ENCODE peak calls at places on chromosomes 11 and 22, in nine cellular contexts. One of them, this sample, is unnamed.

GRCh38 chr22:17777005-17777716 is 2.9 kb upstream of the BID start:
- DNase-seq in GM23338: no peak
- DNase-seq in fibroblast of lung: no peak
- DNase-seq in GM23248: no peak
- DNase-seq in PC-9: no peak
- DNase-seq in neural progenitor cell: no peak
- DNase-seq in endothelial cell of umbilical vein: peak
- DNase-seq in K562: peak
- DNase-seq in astrocyte: no peak
- DNase-seq in this sample: peak

GRCh38 chr11:68036141-68036716 is 2.6 kb upstream of the TCIRG1 start:
- DNase-seq in GM23338: no peak
- DNase-seq in fibroblast of lung: no peak
- DNase-seq in GM23248: no peak
- DNase-seq in PC-9: no peak
- DNase-seq in neural progenitor cell: no peak
- DNase-seq in endothelial cell of umbilical vein: no peak
- DNase-seq in K562: no peak
- DNase-seq in astrocyte: no peak
- DNase-seq in this sample: no peak

GRCh38 chr22:18044548-18045271 is 20.3 kb upstream of the MICAL3 start:
- DNase-seq in GM23338: no peak
- DNase-seq in fibroblast of lung: peak
- DNase-seq in GM23248: no peak
- DNase-seq in PC-9: no peak
- DNase-seq in neural progenitor cell: no peak
- DNase-seq in endothelial cell of umbilical vein: no peak
- DNase-seq in K562: no peak
- DNase-seq in astrocyte: peak
- DNase-seq in this sample: no peak

GRCh38 chr11:97772696-97773095 is 1248.1 kb upstream of the CNTN5 start:
- DNase-seq in GM23338: no peak
- DNase-seq in fibroblast of lung: no peak
- DNase-seq in GM23248: no peak
- DNase-seq in PC-9: no peak
- DNase-seq in neural progenitor cell: no peak
- DNase-seq in endothelial cell of umbilical vein: no peak
- DNase-seq in K562: no peak
- DNase-seq in astrocyte: no peak
- DNase-seq in this sample: no peak

GRCh38 chr11:113632981-113633380 is 73.1 kb downstream of the TMPRSS5 start:
- DNase-seq in GM23338: no peak
- DNase-seq in fibroblast of lung: no peak
- DNase-seq in GM23248: peak
- DNase-seq in PC-9: no peak
- DNase-seq in neural progenitor cell: no peak
- DNase-seq in endothelial cell of umbilical vein: no peak
- DNase-seq in K562: no peak
- DNase-seq in astrocyte: peak
- DNase-seq in this sample: no peak

GRCh38 chr22:34946339-34946985 is 119.5 kb upstream of the ISX start:
- DNase-seq in GM23338: no peak
- DNase-seq in fibroblast of lung: no peak
- DNase-seq in GM23248: no peak
- DNase-seq in PC-9: no peak
- DNase-seq in neural progenitor cell: no peak
- DNase-seq in endothelial cell of umbilical vein: no peak
- DNase-seq in K562: no peak
- DNase-seq in astrocyte: peak
- DNase-seq in this sample: no peak

GRCh38 chr22:40764743-40765441 is 54.3 kb downstream of the SLC25A17 start:
- DNase-seq in GM23338: no peak
- DNase-seq in fibroblast of lung: no peak
- DNase-seq in GM23248: peak
- DNase-seq in PC-9: no peak
- DNase-seq in neural progenitor cell: no peak
- DNase-seq in endothelial cell of umbilical vein: no peak
- DNase-seq in K562: no peak
- DNase-seq in astrocyte: no peak
- DNase-seq in this sample: no peak

GRCh38 chr22:22357024-22357868 is 112.7 kb downstream of the VPREB1 start:
- DNase-seq in GM23338: peak
- DNase-seq in fibroblast of lung: peak
- DNase-seq in GM23248: peak
- DNase-seq in PC-9: peak
- DNase-seq in neural progenitor cell: peak
- DNase-seq in endothelial cell of umbilical vein: peak
- DNase-seq in K562: peak
- DNase-seq in astrocyte: no peak
- DNase-seq in this sample: peak

GRCh38 chr22:30210235-30210831 is 36.2 kb downstream of the LIF start:
- DNase-seq in GM23338: no peak
- DNase-seq in fibroblast of lung: peak
- DNase-seq in GM23248: no peak
- DNase-seq in PC-9: peak
- DNase-seq in neural progenitor cell: peak
- DNase-seq in endothelial cell of umbilical vein: no peak
- DNase-seq in K562: no peak
- DNase-seq in astrocyte: peak
- DNase-seq in this sample: no peak

GRCh38 chr11:37946155-37946766 is 1348.2 kb upstream of the RAG2 start:
- DNase-seq in GM23338: peak
- DNase-seq in fibroblast of lung: peak
- DNase-seq in GM23248: peak
- DNase-seq in PC-9: no peak
- DNase-seq in neural progenitor cell: peak
- DNase-seq in endothelial cell of umbilical vein: peak
- DNase-seq in K562: no peak
- DNase-seq in astrocyte: peak
- DNase-seq in this sample: peak

GRCh38 chr11:20208622-20209090 is 48.4 kb upstream of the DBX1 start:
- DNase-seq in GM23338: peak
- DNase-seq in fibroblast of lung: no peak
- DNase-seq in GM23248: no peak
- DNase-seq in PC-9: no peak
- DNase-seq in neural progenitor cell: peak
- DNase-seq in endothelial cell of umbilical vein: no peak
- DNase-seq in K562: no peak
- DNase-seq in astrocyte: no peak
- DNase-seq in this sample: no peak
- TF ChIP-seq EZH2 in GM23338: peak
- TF ChIP-seq EZH2 in fibroblast of lung: no peak
- TF ChIP-seq EZH2 in GM23248: no peak
- TF ChIP-seq EZH2 in PC-9: no peak
- TF ChIP-seq EZH2 in neural progenitor cell: no peak
- TF ChIP-seq EZH2 in endothelial cell of umbilical vein: peak
- TF ChIP-seq EZH2 in K562: no peak
- TF ChIP-seq EZH2 in astrocyte: no peak
- TF ChIP-seq EZH2 in this sample: no peak

GRCh38 chr22:20437253-20438065 is at the start of gene SCARF2:
- DNase-seq in GM23338: peak
- DNase-seq in fibroblast of lung: peak
- DNase-seq in GM23248: peak
- DNase-seq in PC-9: no peak
- DNase-seq in neural progenitor cell: peak
- DNase-seq in endothelial cell of umbilical vein: peak
- DNase-seq in K562: no peak
- DNase-seq in astrocyte: peak
- DNase-seq in this sample: no peak
- TF ChIP-seq EZH2 in GM23338: peak
- TF ChIP-seq EZH2 in fibroblast of lung: no peak
- TF ChIP-seq EZH2 in GM23248: no peak
- TF ChIP-seq EZH2 in PC-9: no peak
- TF ChIP-seq EZH2 in neural progenitor cell: peak
- TF ChIP-seq EZH2 in endothelial cell of umbilical vein: no peak
- TF ChIP-seq EZH2 in K562: no peak
- TF ChIP-seq EZH2 in astrocyte: no peak
- TF ChIP-seq EZH2 in this sample: no peak

GRCh38 chr11:36591433-36591832 is 2.9 kb upstream of the IFTAP start:
- DNase-seq in GM23338: no peak
- DNase-seq in fibroblast of lung: no peak
- DNase-seq in GM23248: no peak
- DNase-seq in PC-9: no peak
- DNase-seq in neural progenitor cell: no peak
- DNase-seq in endothelial cell of umbilical vein: no peak
- DNase-seq in K562: no peak
- DNase-seq in astrocyte: no peak
- DNase-seq in this sample: no peak
- TF ChIP-seq EZH2 in GM23338: no peak
- TF ChIP-seq EZH2 in fibroblast of lung: no peak
- TF ChIP-seq EZH2 in GM23248: no peak
- TF ChIP-seq EZH2 in PC-9: no peak
- TF ChIP-seq EZH2 in neural progenitor cell: no peak
- TF ChIP-seq EZH2 in endothelial cell of umbilical vein: no peak
- TF ChIP-seq EZH2 in K562: no peak
- TF ChIP-seq EZH2 in astrocyte: no peak
- TF ChIP-seq EZH2 in this sample: no peak

GRCh38 chr11:121422675-121423074 is 29.4 kb upstream of the SORL1 start:
- DNase-seq in GM23338: no peak
- DNase-seq in fibroblast of lung: no peak
- DNase-seq in GM23248: no peak
- DNase-seq in PC-9: no peak
- DNase-seq in neural progenitor cell: no peak
- DNase-seq in endothelial cell of umbilical vein: no peak
- DNase-seq in K562: no peak
- DNase-seq in astrocyte: no peak
- DNase-seq in this sample: no peak

GRCh38 chr11:121429556-121429955 is 22.6 kb upstream of the SORL1 start:
- DNase-seq in GM23338: no peak
- DNase-seq in fibroblast of lung: no peak
- DNase-seq in GM23248: no peak
- DNase-seq in PC-9: no peak
- DNase-seq in neural progenitor cell: no peak
- DNase-seq in endothelial cell of umbilical vein: no peak
- DNase-seq in K562: no peak
- DNase-seq in astrocyte: no peak
- DNase-seq in this sample: no peak

GRCh38 chr11:121431820-121432526 is 20.1 kb upstream of the SORL1 start:
- DNase-seq in GM23338: no peak
- DNase-seq in fibroblast of lung: no peak
- DNase-seq in GM23248: no peak
- DNase-seq in PC-9: no peak
- DNase-seq in neural progenitor cell: no peak
- DNase-seq in endothelial cell of umbilical vein: no peak
- DNase-seq in K562: no peak
- DNase-seq in astrocyte: no peak
- DNase-seq in this sample: no peak

GRCh38 chr11:121425818-121426217 is 26.3 kb upstream of the SORL1 start:
- DNase-seq in GM23338: no peak
- DNase-seq in fibroblast of lung: no peak
- DNase-seq in GM23248: no peak
- DNase-seq in PC-9: no peak
- DNase-seq in neural progenitor cell: no peak
- DNase-seq in endothelial cell of umbilical vein: no peak
- DNase-seq in K562: no peak
- DNase-seq in astrocyte: no peak
- DNase-seq in this sample: no peak

GRCh38 chr11:121426476-121427454 is 25.3 kb upstream of the SORL1 start:
- DNase-seq in GM23338: peak
- DNase-seq in fibroblast of lung: no peak
- DNase-seq in GM23248: peak
- DNase-seq in PC-9: no peak
- DNase-seq in neural progenitor cell: peak
- DNase-seq in endothelial cell of umbilical vein: no peak
- DNase-seq in K562: peak
- DNase-seq in astrocyte: no peak
- DNase-seq in this sample: no peak
- TF ChIP-seq EZH2 in GM23338: no peak
- TF ChIP-seq EZH2 in fibroblast of lung: peak
- TF ChIP-seq EZH2 in GM23248: no peak
- TF ChIP-seq EZH2 in PC-9: no peak
- TF ChIP-seq EZH2 in neural progenitor cell: no peak
- TF ChIP-seq EZH2 in endothelial cell of umbilical vein: peak
- TF ChIP-seq EZH2 in K562: no peak
- TF ChIP-seq EZH2 in astrocyte: peak
- TF ChIP-seq EZH2 in this sample: no peak

GRCh38 chr11:124839972-124840621 is 25.1 kb upstream of the ROBO3 start:
- DNase-seq in GM23338: no peak
- DNase-seq in fibroblast of lung: no peak
- DNase-seq in GM23248: no peak
- DNase-seq in PC-9: no peak
- DNase-seq in neural progenitor cell: no peak
- DNase-seq in endothelial cell of umbilical vein: no peak
- DNase-seq in K562: no peak
- DNase-seq in astrocyte: no peak
- DNase-seq in this sample: no peak
- TF ChIP-seq EZH2 in GM23338: peak
- TF ChIP-seq EZH2 in fibroblast of lung: peak
- TF ChIP-seq EZH2 in GM23248: peak
- TF ChIP-seq EZH2 in PC-9: no peak
- TF ChIP-seq EZH2 in neural progenitor cell: no peak
- TF ChIP-seq EZH2 in endothelial cell of umbilical vein: no peak
- TF ChIP-seq EZH2 in K562: no peak
- TF ChIP-seq EZH2 in astrocyte: peak
- TF ChIP-seq EZH2 in this sample: no peak

DNA sequence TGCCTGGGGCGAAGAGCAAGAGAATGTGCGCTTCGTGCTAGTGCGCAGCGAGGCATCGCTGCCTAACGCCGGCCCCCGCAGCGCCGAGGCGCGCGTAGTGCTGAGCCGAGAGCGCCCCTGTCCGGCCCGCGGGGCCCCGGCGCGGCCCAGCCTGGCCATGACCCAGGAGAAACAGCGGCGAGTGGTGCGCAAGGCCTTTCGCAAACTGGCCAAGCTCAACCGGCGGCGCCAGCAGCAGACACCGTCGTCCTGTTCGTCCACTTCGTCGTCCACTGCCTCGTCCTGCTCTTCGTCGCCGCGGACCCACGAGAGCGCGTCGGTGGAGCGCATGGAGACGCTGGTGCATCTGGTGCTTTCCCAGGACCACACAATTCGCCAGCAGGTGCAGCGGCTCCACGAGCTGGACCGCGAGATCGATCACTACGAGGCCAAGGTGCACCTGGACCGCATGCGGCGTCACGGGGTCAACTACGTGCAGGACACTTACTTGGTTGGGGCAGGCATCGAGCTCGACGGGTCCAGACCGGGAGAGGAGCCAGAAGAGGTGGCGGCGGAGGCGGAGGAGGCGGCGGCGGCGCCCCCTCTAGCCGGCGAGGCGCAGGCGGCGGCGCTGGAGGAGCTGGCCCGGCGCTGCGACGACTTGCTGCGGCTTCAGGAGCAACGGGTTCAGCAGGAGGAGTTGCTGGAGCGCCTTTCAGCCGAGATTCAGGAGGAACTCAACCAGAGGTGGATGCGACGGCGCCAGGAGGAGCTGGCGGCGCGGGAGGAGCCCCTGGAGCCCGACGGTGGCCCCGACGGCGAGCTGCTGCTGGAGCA is 1.0 kb downstream of the RASSF10 start:
- DNase-seq in GM23338: peak
- DNase-seq in fibroblast of lung: no peak
- DNase-seq in GM23248: peak
- DNase-seq in PC-9: no peak
- DNase-seq in neural progenitor cell: peak
- DNase-seq in endothelial cell of umbilical vein: peak
- DNase-seq in K562: no peak
- DNase-seq in astrocyte: peak
- DNase-seq in this sample: no peak
- TF ChIP-seq EZH2 in GM23338: peak
- TF ChIP-seq EZH2 in fibroblast of lung: peak
- TF ChIP-seq EZH2 in GM23248: peak
- TF ChIP-seq EZH2 in PC-9: no peak
- TF ChIP-seq EZH2 in neural progenitor cell: peak
- TF ChIP-seq EZH2 in endothelial cell of umbilical vein: peak
- TF ChIP-seq EZH2 in K562: no peak
- TF ChIP-seq EZH2 in astrocyte: peak
- TF ChIP-seq EZH2 in this sample: no peak